ENCODE peak calls at places on chromosome 10, in ten cellular contexts. C, L, I, S, A, R, G, T, F and Y are unnamed samples.

GRCh38 chr10:55410415-55410885 is 609.4 kb upstream of the PCDH15 start:
- DNase-seq in F (no peak), S (no peak), A (no peak), L (no peak), R (no peak), T (peak), I (no peak), C (no peak), G (peak), Y (no peak)

GRCh38 chr10:130729876-130730275 is 581.6 kb downstream of the TCERG1L start:
- DNase-seq in S (no peak), A (no peak), T (no peak), C (no peak), I (no peak), R (no peak), L (no peak), F (no peak), G (no peak), Y (no peak)

GRCh38 chr10:89327803-89328441 is at the start of gene IFIT3:
- DNase-seq in A (no peak), R (no peak), I (no peak), S (peak), T (peak), F (peak), C (no peak), G (peak), L (no peak), Y (peak)

GRCh38 chr10:130212736-130213135 is 76.5 kb downstream of the GLRX3 start:
- DNase-seq in G (no peak), A (no peak), S (no peak), L (no peak), T (no peak), C (no peak), R (no peak), F (no peak), I (no peak), Y (no peak)

GRCh38 chr10:77877461-77878344 is 48.9 kb downstream of the DLG5 start:
- DNase-seq in I (peak), A (no peak), T (no peak), S (no peak), G (no peak), R (peak), C (peak), L (no peak), F (peak), Y (peak)

GRCh38 chr10:29479081-29479917 is 155.5 kb downstream of the SVIL start:
- DNase-seq in G (peak), T (no peak), R (no peak), L (no peak), C (no peak), A (no peak), S (peak), F (peak), I (no peak), Y (no peak)

GRCh38 chr10:30736685-30737232 is 107.2 kb upstream of the LYZL2 start:
- DNase-seq in S (peak), R (no peak), G (no peak), A (no peak), F (peak), L (no peak), I (peak), C (no peak), T (peak), Y (peak)

GRCh38 chr10:28677889-28678686 is 767 bp downstream of the BAMBI start:
- DNase-seq in S (no peak), T (peak), R (no peak), C (no peak), F (peak), G (peak), L (no peak), A (peak), I (peak), Y (peak)

GRCh38 chr10:91210435-91210834 is 10.0 kb upstream of the PCGF5 start:
- DNase-seq in G (no peak), T (peak), A (no peak), L (no peak), S (no peak), F (no peak), C (no peak), R (peak), I (peak), Y (no peak)

GRCh38 chr10:102814456-102814871 is 22.7 kb downstream of the CYP17A1 start:
- DNase-seq in R (peak), T (no peak), F (peak), I (no peak), G (no peak), L (no peak), C (no peak), S (no peak), A (no peak), Y (peak)

GRCh38 chr10:28761084-28761875 is 84.0 kb downstream of the BAMBI start:
- DNase-seq in A (no peak), C (no peak), F (peak), I (no peak), R (no peak), L (no peak), S (no peak), T (no peak), G (no peak), Y (no peak)

GRCh38 chr10:30986027-30986672 is 45.5 kb downstream of the ZNF438 start:
- DNase-seq in A (no peak), I (no peak), C (no peak), L (no peak), T (no peak), R (no peak), S (no peak), F (peak), G (no peak), Y (no peak)

GRCh38 chr10:85044-85443 is 35.9 kb upstream of the TUBB8 start:
- DNase-seq in C (no peak), S (no peak), T (no peak), F (no peak), G (no peak), L (no peak), I (no peak), A (no peak), R (no peak), Y (no peak)

GRCh38 chr10:6270951-6271350 is 68.2 kb downstream of the PFKFB3 start:
- DNase-seq in A (no peak), R (no peak), F (no peak), T (no peak), L (no peak), I (no peak), C (no peak), S (no peak), G (no peak), Y (no peak)

GRCh38 chr10:66926841-66927240 is 1.0 kb downstream of the LRRTM3 start:
- DNase-seq in T (no peak), S (no peak), I (no peak), L (no peak), A (no peak), F (no peak), G (no peak), C (no peak), R (no peak), Y (no peak)

GRCh38 chr10:59557052-59557451 is 152.6 kb downstream of the SLC16A9 start:
- DNase-seq in T (no peak), C (no peak), G (no peak), S (no peak), A (no peak), F (peak), I (no peak), R (no peak), L (no peak), Y (no peak)

GRCh38 chr10:80371462-80371861 is 14.9 kb downstream of the DYDC2 start:
- DNase-seq in S (no peak), R (no peak), L (no peak), F (no peak), T (no peak), A (no peak), I (no peak), C (no peak), G (no peak), Y (no peak)